ENCODE peak calls at places on chromosomes 6 and 20, in six cellular contexts. H, S, D, U, L and Q are unnamed samples. For H3K79me1, the result is how much of the 10 kb centered on the place peaks cover.

GRCh38 chr20:18223399-18223798 is 64.9 kb upstream of the ZNF133 start:
- DNase-seq in H (no peak), S (no peak), D (no peak), U (no peak), L (no peak), Q (peak)

GRCh38 chr6:127178746-127179145 is 60.3 kb downstream of the RSPO3 start:
- DNase-seq in H (no peak), S (no peak), D (no peak), U (no peak), L (no peak), Q (no peak)

GRCh38 chr6:104527311-104527710 is 332.4 kb downstream of the HACE1 start:
- DNase-seq in H (no peak), S (no peak), D (no peak), U (no peak), L (no peak), Q (no peak)

GRCh38 chr20:34066476-34067090 is 45.5 kb downstream of the EIF2S2 start:
- DNase-seq in H (no peak), S (peak), D (peak), U (no peak), L (no peak), Q (peak)

GRCh38 chr6:163323719-163324118 is 90.8 kb upstream of the QKI start:
- DNase-seq in H (no peak), S (no peak), D (no peak), U (no peak), L (no peak), Q (no peak)

GRCh38 chr6:133610271-133610840 is 278.6 kb upstream of the TCF21 start:
- DNase-seq in H (no peak), S (peak), D (peak), U (no peak), L (no peak), Q (no peak)

GRCh38 chr6:109455161-109455501 is 441 bp downstream of the MICAL1 start:
- DNase-seq in H (no peak), S (no peak), D (no peak), U (no peak), L (no peak), Q (peak)

GRCh38 chr20:20505554-20505953 is 137.7 kb downstream of the INSM1 start:
- DNase-seq in H (no peak), S (no peak), D (no peak), U (no peak), L (no peak), Q (no peak)

GRCh38 chr6:170230520-170231390 is 60.1 kb downstream of the DLL1 start:
- DNase-seq in H (no peak), S (no peak), D (no peak), U (no peak), L (no peak), Q (no peak)

GRCh38 chr20:10861619-10862018 is 187.8 kb upstream of the JAG1 start:
- DNase-seq in H (no peak), S (no peak), D (no peak), U (no peak), L (no peak), Q (no peak)

GRCh38 chr6:41625442-41625841 is 12.8 kb upstream of the MDFI start:
- DNase-seq in H (no peak), S (no peak), D (no peak), U (no peak), L (no peak), Q (no peak)

GRCh38 chr20:8744228-8744844 is 324.6 kb upstream of the PLCB4 start:
- DNase-seq in H (no peak), S (peak), D (no peak), U (no peak), L (no peak), Q (no peak)

GRCh38 chr6:31270788-31271640 is 878 bp downstream of the HLA-C start:
- DNase-seq in H (peak), S (peak), D (peak), U (peak), L (no peak), Q (peak)

GRCh38 chr20:46011631-46012482 is 3.1 kb downstream of the MMP9 start:
- DNase-seq in H (peak), S (peak), D (no peak), U (no peak), L (peak), Q (peak)

GRCh38 chr20:59006864-59007757 is at the start of gene CTSZ:
- DNase-seq in H (peak), S (no peak), D (peak), U (peak), L (no peak), Q (peak)

GRCh38 chr6:114092943-114093342 is 122.0 kb upstream of the HDAC2 start:
- DNase-seq in H (no peak), S (no peak), D (no peak), U (no peak), L (no peak), Q (no peak)

GRCh38 chr20:20649945-20650344 is 62.5 kb downstream of the RALGAPA2 start:
- DNase-seq in H (no peak), S (no peak), D (no peak), U (no peak), L (no peak), Q (no peak)

GRCh38 chr6:40586800-40587201 is 363 bp downstream of the LRFN2 start:
- DNase-seq in H (no peak), S (no peak), D (no peak), U (no peak), L (no peak), Q (no peak)

GRCh38 chr20:9503530-9504251 is 10.7 kb upstream of the LAMP5 start:
- DNase-seq in H (peak), S (peak), D (no peak), U (no peak), L (no peak), Q (peak)

GRCh38 chr6:119540417-119540816 is 190.9 kb upstream of the MAN1A1 start:
- DNase-seq in H (no peak), S (no peak), D (no peak), U (no peak), L (no peak), Q (no peak)

GRCh38 chr20:57693670-57694329 is 16.0 kb downstream of the PMEPA1 start:
- DNase-seq in H (no peak), S (no peak), D (no peak), U (no peak), L (no peak), Q (no peak)
- H3K79me1 ChIP-seq in H (under half), S (under half), D (half or more), U (under half), L (under half), Q (under half)

GRCh38 chr6:117602899-117603588 is 733 bp upstream of the GOPC start:
- DNase-seq in H (no peak), S (no peak), D (no peak), U (no peak), L (no peak), Q (no peak)

GRCh38 chr6:117605169-117605826 is 3.0 kb upstream of the GOPC start:
- DNase-seq in H (peak), S (peak), D (peak), U (peak), L (no peak), Q (peak)

GRCh38 chr6:117600008-117600743 is 2.1 kb downstream of the GOPC start:
- DNase-seq in H (no peak), S (peak), D (no peak), U (no peak), L (no peak), Q (no peak)

GRCh38 chr6:117602151-117602898 is at the start of gene GOPC:
- DNase-seq in H (peak), S (peak), D (peak), U (peak), L (peak), Q (peak)

GRCh38 chr6:117601811-117602150 is 530 bp downstream of the GOPC start:
- DNase-seq in H (no peak), S (no peak), D (no peak), U (no peak), L (no peak), Q (no peak)
- H3K4ac ChIP-seq in H (no peak), S (peak), D (peak), U (no peak), L (no peak), Q (no peak)

DNA sequence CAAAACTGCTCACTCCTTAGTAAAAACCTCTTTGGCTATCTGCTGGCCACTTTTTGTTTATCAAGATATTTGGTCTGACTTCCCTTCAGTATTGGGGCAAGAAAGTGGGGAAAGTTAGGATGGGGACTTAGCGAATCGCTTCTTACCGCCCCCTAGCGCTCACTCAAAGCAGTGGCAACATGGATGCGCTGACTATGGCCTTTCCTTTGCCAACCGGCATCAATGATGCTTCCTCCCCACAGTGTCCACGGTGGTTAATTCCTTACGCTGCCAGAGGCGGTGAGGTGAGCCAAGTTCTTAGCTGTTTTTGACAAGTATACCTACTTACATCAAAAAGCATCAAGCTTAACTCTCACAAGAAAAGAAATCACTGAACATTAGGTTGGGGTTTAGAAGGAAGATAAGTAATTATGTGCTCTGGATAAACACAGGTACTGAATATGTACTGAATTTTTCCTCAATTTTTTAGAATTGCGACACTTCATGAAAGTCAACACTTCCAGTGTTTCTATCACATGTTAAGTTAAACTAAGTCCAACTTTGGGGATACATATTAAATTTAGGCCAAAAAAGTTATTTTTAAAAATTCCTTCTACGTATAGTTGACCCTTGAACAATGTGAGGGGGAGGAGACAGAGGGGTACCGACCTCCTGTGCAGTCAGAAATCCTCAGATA is 86.7 kb downstream of the GMDS start:
- DNase-seq in H (peak), S (peak), D (peak), U (peak), L (peak), Q (peak)
- H2BK15ac ChIP-seq in H (no peak), S (peak), D (no peak), U (no peak), L (no peak), Q (no peak)

GRCh38 chr6:43120938-43121913 is 45.1 kb downstream of the PTK7 start:
- DNase-seq in H (no peak), S (peak), D (peak), U (no peak), L (no peak), Q (peak)
- H3K79me1 ChIP-seq in H (under half), S (under half), D (under half), U (under half), L (under half), Q (under half)

GRCh38 chr6:36581716-36582115 is 12.4 kb upstream of the SRSF3 start:
- DNase-seq in H (no peak), S (no peak), D (no peak), U (no peak), L (no peak), Q (no peak)

GRCh38 chr6:36580184-36580526 is 14.0 kb upstream of the SRSF3 start:
- DNase-seq in H (no peak), S (no peak), D (no peak), U (no peak), L (no peak), Q (no peak)

GRCh38 chr6:36576573-36576972 is 17.6 kb upstream of the SRSF3 start:
- DNase-seq in H (no peak), S (no peak), D (no peak), U (no peak), L (no peak), Q (no peak)

GRCh38 chr6:36577298-36577697 is 16.9 kb upstream of the SRSF3 start:
- DNase-seq in H (no peak), S (peak), D (peak), U (no peak), L (no peak), Q (no peak)

DNA sequence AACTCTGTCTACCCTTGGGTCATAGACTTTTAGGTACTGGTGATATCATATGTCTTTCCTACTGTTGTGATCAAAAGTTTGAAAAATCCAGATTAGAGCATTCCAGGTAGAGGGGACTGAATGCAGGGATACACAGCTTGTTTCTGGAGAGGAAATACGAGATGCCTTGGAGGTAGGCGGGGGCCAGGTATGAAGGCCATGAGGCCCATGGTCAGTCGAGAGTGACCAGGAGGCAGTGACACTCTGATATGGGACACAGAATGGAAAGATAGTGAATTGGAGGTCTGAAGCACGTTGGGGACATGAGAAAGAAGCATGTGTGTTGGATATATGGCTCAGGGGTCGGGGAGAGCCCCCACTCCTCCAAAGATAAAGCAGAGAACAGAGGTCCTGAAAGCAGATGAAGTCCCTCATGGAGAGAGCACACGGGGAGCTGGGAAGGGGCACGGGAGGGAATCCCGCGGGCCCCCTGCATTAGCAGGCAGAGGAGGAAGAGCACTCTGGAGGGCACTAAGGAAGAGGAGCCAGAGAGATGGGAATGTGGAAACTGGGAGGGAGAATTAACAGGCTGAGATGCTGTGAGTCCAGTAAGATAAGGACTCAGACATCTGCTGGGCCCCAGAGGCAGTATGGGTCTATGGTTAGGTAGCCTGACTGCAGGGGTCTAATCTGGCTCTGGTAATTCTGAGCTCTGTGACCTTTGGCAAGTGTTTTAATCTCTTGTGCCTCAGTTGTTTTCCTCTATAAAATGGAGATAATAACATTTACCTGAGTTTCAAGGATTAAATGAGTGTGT is 15.9 kb upstream of the SRSF3 start:
- DNase-seq in H (no peak), S (no peak), D (no peak), U (no peak), L (no peak), Q (no peak)
- H3K4ac ChIP-seq in H (no peak), S (peak), D (no peak), U (no peak), L (no peak), Q (no peak)

DNA sequence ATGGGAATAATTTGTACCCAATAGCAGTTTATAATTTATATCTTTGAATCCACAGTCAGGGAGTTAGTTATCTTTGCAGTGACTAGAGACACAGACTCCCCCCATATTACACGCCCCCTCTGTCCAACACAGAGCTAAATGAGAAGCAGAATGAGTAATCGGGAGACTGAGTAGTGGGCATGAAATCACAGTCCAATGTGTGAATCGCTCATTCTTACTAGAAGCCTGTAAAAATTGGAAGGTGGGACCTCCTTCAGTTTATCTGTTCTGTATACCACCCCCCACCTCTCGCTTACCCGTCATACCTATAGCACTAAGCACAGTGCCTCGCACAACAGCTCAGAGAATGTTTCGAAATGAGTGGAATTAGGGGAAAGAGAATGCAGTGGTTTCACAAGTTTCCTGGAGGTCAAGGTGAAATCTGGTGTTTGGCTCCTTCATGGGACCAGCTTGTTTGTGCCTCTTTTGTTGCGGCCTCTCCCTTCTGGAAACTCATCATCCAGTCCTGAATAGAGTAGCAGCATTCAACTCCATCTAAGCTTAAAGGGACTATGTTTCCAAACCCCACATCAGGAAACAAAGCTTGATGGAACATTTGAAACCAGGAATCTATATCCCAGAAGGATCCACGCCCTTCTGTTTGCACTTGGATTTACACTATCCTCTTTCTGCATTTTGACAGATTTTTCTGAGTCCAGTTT is 59.3 kb upstream of the PIM1 start:
- DNase-seq in H (no peak), S (no peak), D (no peak), U (no peak), L (no peak), Q (no peak)
- H2BK15ac ChIP-seq in H (no peak), S (no peak), D (peak), U (no peak), L (no peak), Q (no peak)